ENCODE peak calls at places on chromosomes 11 and 22, in nine cellular contexts. H, P, Q, A, Z, G, W, E and V are unnamed samples.

GRCh38 chr11:12565406-12565805 is 108.8 kb upstream of the TEAD1 start:
- DNase-seq in H (no peak), P (no peak), Q (no peak), A (no peak), Z (no peak), G (no peak), W (no peak), E (no peak), V (no peak)

GRCh38 chr11:122578168-122578825 is 77.2 kb upstream of the UBASH3B start:
- DNase-seq in H (no peak), P (no peak), Q (no peak), A (no peak), Z (no peak), G (peak), W (peak), E (no peak), V (no peak)

GRCh38 chr11:44305643-44306468 is 4.1 kb downstream of the ALX4 start:
- DNase-seq in H (no peak), P (no peak), Q (no peak), A (no peak), Z (peak), G (peak), W (peak), E (no peak), V (no peak)

GRCh38 chr22:27460596-27461347 is 340.8 kb downstream of the MN1 start:
- DNase-seq in H (no peak), P (no peak), Q (no peak), A (peak), Z (no peak), G (no peak), W (no peak), E (no peak), V (no peak)

GRCh38 chr11:18684267-18684666 is 14.3 kb upstream of the TMEM86A start:
- DNase-seq in H (no peak), P (no peak), Q (no peak), A (no peak), Z (no peak), G (no peak), W (no peak), E (no peak), V (no peak)

GRCh38 chr11:123184531-123184930 is 10.5 kb downstream of the CLMP start:
- DNase-seq in H (no peak), P (no peak), Q (peak), A (no peak), Z (no peak), G (peak), W (no peak), E (no peak), V (no peak)

GRCh38 chr11:59611570-59612565 is 3.7 kb downstream of the OSBP start:
- DNase-seq in H (no peak), P (no peak), Q (peak), A (no peak), Z (no peak), G (no peak), W (no peak), E (no peak), V (no peak)

GRCh38 chr22:24894220-24894975 is 52.1 kb downstream of the LHFPL7 start:
- DNase-seq in H (no peak), P (peak), Q (peak), A (no peak), Z (peak), G (peak), W (peak), E (peak), V (no peak)

GRCh38 chr11:70712471-70712870 is 314.1 kb downstream of the CTTN start:
- DNase-seq in H (no peak), P (no peak), Q (no peak), A (no peak), Z (peak), G (no peak), W (peak), E (no peak), V (no peak)